ENCODE peak calls at places on chromosome 6, in nine cellular contexts. M is A549, P is HCT116, T is HepG2, F is WTC11, N is NB4, H is H1, E is SK-N-SH, W is K562. Q is an unnamed sample.
A peak's percentile ranks its signal among the peaks of the same experiment; 100 is the strongest.

GRCh38 chr6:87407531-87407895 is 259 bp upstream of the CFAP206 start:
- DNase-seq in M (peak; percentile 25), P (peak; percentile 12), T (no peak), F (no peak), N (no peak), H (no peak), E (no peak), W (no peak), Q (peak; percentile 62)

GRCh38 chr6:41092421-41093140 is 19.8 kb downstream of the NFYA start:
- DNase-seq in M (peak; percentile 7), P (no peak), T (peak; percentile 41), F (no peak), N (peak; percentile 46), H (no peak), E (peak; percentile 36), W (peak; percentile 27), Q (peak; percentile 36)

GRCh38 chr6:77463308-77463880 is at the start of gene HTR1B:
- DNase-seq in M (no peak), P (no peak), T (no peak), F (peak; percentile 42), N (no peak), H (peak; percentile 80), E (no peak), W (no peak), Q (peak; percentile 58)

GRCh38 chr6:5125152-5126006 is 40.2 kb downstream of the PPP1R3G start:
- DNase-seq in M (no peak), P (peak; percentile 54), T (peak; percentile 72), F (no peak), N (no peak), H (no peak), E (no peak), W (peak; percentile 57), Q (no peak)

GRCh38 chr6:65984089-65984488 is 277.1 kb upstream of the EYS start:
- DNase-seq in M (no peak), P (no peak), T (no peak), F (no peak), N (no peak), H (no peak), E (no peak), W (no peak), Q (no peak)

GRCh38 chr6:84043555-84043954 is 10.0 kb downstream of the MRAP2 start:
- DNase-seq in M (no peak), P (no peak), T (peak; percentile 63), F (no peak), N (no peak), H (no peak), E (no peak), W (no peak), Q (no peak)

GRCh38 chr6:44221291-44221960 is 2.0 kb upstream of the SLC29A1 start:
- DNase-seq in M (peak; percentile 60), P (no peak), T (peak; percentile 85), F (peak; percentile 70), N (peak; percentile 93), H (peak; percentile 74), E (peak; percentile 90), W (peak; percentile 77), Q (peak; percentile 95)

GRCh38 chr6:126312013-126312665 is 27.8 kb upstream of the CENPW start:
- DNase-seq in M (peak; percentile 7), P (peak; percentile 18), T (peak; percentile 44), F (no peak), N (peak; percentile 29), H (no peak), E (peak; percentile 43), W (peak; percentile 43), Q (peak; percentile 27)

GRCh38 chr6:52725133-52725529 is 38.1 kb downstream of the GSTA2 start:
- DNase-seq in M (no peak), P (no peak), T (no peak), F (no peak), N (no peak), H (no peak), E (no peak), W (no peak), Q (no peak)

GRCh38 chr6:52726741-52727535 is 36.3 kb downstream of the GSTA2 start:
- DNase-seq in M (no peak), P (no peak), T (no peak), F (no peak), N (no peak), H (no peak), E (no peak), W (no peak), Q (no peak)

GRCh38 chr6:52724406-52725121 is 38.7 kb downstream of the GSTA2 start:
- DNase-seq in M (peak; percentile 58), P (peak; percentile 63), T (peak; percentile 79), F (peak; percentile 75), N (peak; percentile 76), H (peak; percentile 75), E (peak; percentile 61), W (peak; percentile 65), Q (peak; percentile 53)

GRCh38 chr6:52726193-52726542 is 37.1 kb downstream of the GSTA2 start:
- DNase-seq in M (no peak), P (no peak), T (no peak), F (no peak), N (no peak), H (no peak), E (no peak), W (no peak), Q (no peak)

DNA sequence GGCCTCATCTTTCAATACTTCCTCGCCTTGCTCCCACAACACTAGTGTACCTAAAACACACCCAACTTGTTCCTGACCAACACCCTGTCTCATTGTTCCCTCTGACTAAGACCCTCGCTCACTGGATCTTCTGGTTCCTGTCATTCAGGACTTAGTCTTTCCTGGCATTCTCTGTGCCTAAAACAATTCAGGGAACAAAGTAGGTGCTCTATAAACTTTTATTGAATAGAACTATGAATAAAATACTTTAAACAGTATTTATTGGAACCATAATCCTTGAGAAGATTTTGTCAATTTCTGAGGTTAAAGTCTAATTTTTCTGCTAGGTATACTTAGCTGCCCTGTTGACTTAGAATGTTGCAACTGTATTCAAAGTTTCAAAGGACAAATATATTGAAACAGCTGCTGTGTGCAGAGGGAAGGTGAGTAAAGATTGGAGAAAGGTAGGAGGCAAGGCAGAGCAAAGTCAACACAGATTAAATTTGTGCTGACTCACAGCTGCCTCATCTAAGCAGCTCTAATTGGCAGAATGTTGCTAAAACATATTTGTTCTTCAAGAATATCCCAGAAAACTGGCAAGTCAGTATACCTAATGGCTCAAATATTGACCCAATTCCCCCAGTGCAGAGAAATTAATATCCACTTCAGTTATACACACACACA is 37.6 kb downstream of the GSTA2 start:
- DNase-seq in M (peak; percentile 3), P (no peak), T (peak; percentile 99), F (no peak), N (no peak), H (no peak), E (no peak), W (no peak), Q (no peak)
- TF ChIP-seq MAX in M (no peak), P (no peak), T (peak; percentile 79), F (no peak), N (no peak), H (no peak), E (no peak), W (no peak), Q (no peak)

GRCh38 chr6:30881392-30881986 is 2.8 kb upstream of the DDR1 start:
- DNase-seq in M (no peak), P (no peak), T (no peak), F (peak; percentile 8), N (no peak), H (no peak), E (no peak), W (no peak), Q (no peak)

GRCh38 chr6:30877419-30878262 is 6.7 kb upstream of the DDR1 start:
- DNase-seq in M (peak; percentile 76), P (peak; percentile 77), T (peak; percentile 91), F (peak; percentile 89), N (peak; percentile 80), H (peak; percentile 89), E (peak; percentile 83), W (peak; percentile 75), Q (peak; percentile 92)

GRCh38 chr6:30881987-30882763 is 2.1 kb upstream of the DDR1 start:
- DNase-seq in M (no peak), P (no peak), T (no peak), F (peak; percentile 61), N (no peak), H (no peak), E (peak; percentile 15), W (no peak), Q (no peak)

GRCh38 chr6:30880563-30881252 is 3.6 kb upstream of the DDR1 start:
- DNase-seq in M (no peak), P (no peak), T (no peak), F (peak; percentile 77), N (no peak), H (peak; percentile 85), E (peak; percentile 48), W (no peak), Q (no peak)

DNA sequence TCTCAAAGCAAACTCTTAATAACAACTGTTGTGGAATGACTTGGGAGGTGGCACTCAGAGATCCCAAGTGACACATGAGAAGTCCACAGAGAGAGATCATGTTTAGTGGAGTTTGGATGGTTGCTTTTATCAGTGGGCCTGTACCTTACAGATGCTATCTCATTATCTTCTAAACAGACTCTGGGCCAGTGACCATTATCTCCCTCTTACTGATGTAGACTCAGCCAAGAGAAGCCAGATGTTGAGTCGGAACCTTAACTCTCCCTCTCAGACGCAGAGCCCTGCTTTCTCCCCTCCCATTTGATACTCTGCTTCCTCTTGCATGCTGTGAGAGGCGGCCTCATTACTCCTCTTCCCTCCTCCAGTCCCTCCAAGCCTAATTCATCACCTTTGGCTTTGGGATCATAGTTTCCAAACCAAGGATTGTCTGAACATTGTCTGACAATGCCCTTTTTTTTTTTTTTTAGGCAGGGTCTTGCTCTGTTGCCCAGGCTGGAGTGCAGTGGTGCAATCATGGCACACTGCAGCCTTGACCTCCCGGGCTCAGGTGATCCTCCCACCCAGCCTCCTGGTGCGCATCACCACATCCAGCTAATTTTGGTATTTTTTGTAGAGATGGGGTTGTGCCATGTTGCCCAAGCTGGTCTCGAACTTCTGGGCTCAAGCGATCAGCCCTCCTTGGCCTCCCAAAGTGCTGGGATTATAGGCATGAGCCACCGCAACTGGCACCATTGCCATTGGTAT is 4.5 kb upstream of the DDR1 start:
- DNase-seq in M (no peak), P (no peak), T (no peak), F (peak; percentile 7), N (no peak), H (no peak), E (peak; percentile 14), W (no peak), Q (no peak)
- TF ChIP-seq MAX in M (no peak), P (no peak), T (no peak), F (no peak), N (no peak), H (no peak), E (no peak), W (no peak), Q (no peak)

GRCh38 chr6:154509421-154510143 is 903 bp downstream of the CNKSR3 start:
- DNase-seq in M (no peak), P (no peak), T (peak; percentile 44), F (peak; percentile 59), N (no peak), H (peak; percentile 85), E (peak; percentile 71), W (peak; percentile 63), Q (peak; percentile 35)
- TF ChIP-seq MAX in M (peak; percentile 37), P (no peak), T (peak; percentile 45), F (peak; percentile 43), N (no peak), H (peak; percentile 78), E (no peak), W (peak; percentile 34), Q (no peak)

DNA sequence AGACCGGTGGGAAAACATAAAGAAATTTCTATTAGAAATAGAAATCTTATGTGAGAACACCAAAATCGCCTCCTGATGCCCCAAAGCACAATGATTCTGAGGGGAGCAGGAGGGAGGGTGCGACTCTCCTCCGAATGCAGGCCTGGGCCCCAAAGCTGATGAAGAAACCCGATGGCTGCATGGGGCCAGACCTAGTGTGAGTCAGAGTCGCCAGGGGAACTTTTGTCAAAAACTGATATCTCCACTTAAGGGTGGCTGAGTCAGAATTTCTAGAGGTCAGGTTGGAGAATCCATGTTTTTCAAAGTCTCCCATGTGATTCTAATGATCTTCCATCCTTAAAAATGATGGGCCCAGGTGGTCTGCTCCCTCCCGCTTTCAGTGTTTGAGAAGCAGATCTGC is 172.8 kb downstream of the BACH2 start:
- DNase-seq in M (no peak), P (no peak), T (no peak), F (no peak), N (peak; percentile 25), H (no peak), E (no peak), W (peak; percentile 14), Q (no peak)
- TF ChIP-seq MAX in M (no peak), P (no peak), T (no peak), F (no peak), N (no peak), H (no peak), E (no peak), W (no peak), Q (no peak)

Q was measured in endothelial cell of umbilical vein.